ENCODE peak calls at places on chromosomes 12 and 14, in nine cellular contexts. One of them, this sample, is unnamed.

GRCh38 chr12:28460420-28461130 is 270.3 kb downstream of the CCDC91 start:
- DNase-seq in astrocyte of the hippocampus: peak; percentile 15
- DNase-seq in NCI-H2029 treated with DMSO at 0.1 percent for 48 hours: no peak
- DNase-seq in iris pigment epithelial cell: no peak
- DNase-seq in HTR-8/SVneo: no peak
- DNase-seq in HFFc6: no peak
- DNase-seq in KBM-7: no peak
- DNase-seq in AG10803: no peak
- DNase-seq in progenitor cell of endocrine pancreas: no peak
- DNase-seq in this sample: no peak

GRCh38 chr12:84964048-84964447 is 51.4 kb upstream of the SLC6A15 start:
- DNase-seq in HTR-8/SVneo: no peak
- DNase-seq in progenitor cell of endocrine pancreas: no peak
- DNase-seq in NCI-H2029 treated with DMSO at 0.1 percent for 48 hours: no peak
- DNase-seq in KBM-7: no peak
- DNase-seq in iris pigment epithelial cell: peak; percentile 17
- DNase-seq in HFFc6: no peak
- DNase-seq in astrocyte of the hippocampus: no peak
- DNase-seq in AG10803: no peak
- DNase-seq in this sample: no peak

GRCh38 chr14:100296106-100296651 is 10.1 kb downstream of the SLC25A29 start:
- DNase-seq in astrocyte of the hippocampus: no peak
- DNase-seq in HFFc6: no peak
- DNase-seq in HTR-8/SVneo: no peak
- DNase-seq in progenitor cell of endocrine pancreas: no peak
- DNase-seq in NCI-H2029 treated with DMSO at 0.1 percent for 48 hours: no peak
- DNase-seq in AG10803: no peak
- DNase-seq in KBM-7: peak; percentile 85
- DNase-seq in iris pigment epithelial cell: no peak
- DNase-seq in this sample: no peak

GRCh38 chr12:39272934-39273770 is 169.8 kb downstream of the KIF21A start:
- DNase-seq in HFFc6: peak; percentile 17
- DNase-seq in iris pigment epithelial cell: peak; percentile 34
- DNase-seq in HTR-8/SVneo: peak; percentile 4
- DNase-seq in NCI-H2029 treated with DMSO at 0.1 percent for 48 hours: peak; percentile 34
- DNase-seq in astrocyte of the hippocampus: peak; percentile 76
- DNase-seq in progenitor cell of endocrine pancreas: no peak
- DNase-seq in KBM-7: peak; percentile 76
- DNase-seq in AG10803: peak; percentile 36
- DNase-seq in this sample: peak; percentile 42

GRCh38 chr14:74549588-74549987 is 56.0 kb downstream of the ISCA2 start:
- DNase-seq in HTR-8/SVneo: no peak
- DNase-seq in astrocyte of the hippocampus: no peak
- DNase-seq in progenitor cell of endocrine pancreas: no peak
- DNase-seq in AG10803: peak; percentile 34
- DNase-seq in iris pigment epithelial cell: peak; percentile 17
- DNase-seq in KBM-7: no peak
- DNase-seq in NCI-H2029 treated with DMSO at 0.1 percent for 48 hours: no peak
- DNase-seq in HFFc6: no peak
- DNase-seq in this sample: no peak

GRCh38 chr12:27777141-27777540 is 2.9 kb upstream of the KLHL42 start:
- DNase-seq in AG10803: no peak
- DNase-seq in HTR-8/SVneo: no peak
- DNase-seq in progenitor cell of endocrine pancreas: no peak
- DNase-seq in HFFc6: no peak
- DNase-seq in astrocyte of the hippocampus: no peak
- DNase-seq in KBM-7: no peak
- DNase-seq in iris pigment epithelial cell: no peak
- DNase-seq in NCI-H2029 treated with DMSO at 0.1 percent for 48 hours: no peak
- DNase-seq in this sample: no peak

GRCh38 chr14:100714205-100714781 is 12.4 kb upstream of the DLK1 start:
- DNase-seq in iris pigment epithelial cell: no peak
- DNase-seq in HTR-8/SVneo: no peak
- DNase-seq in progenitor cell of endocrine pancreas: no peak
- DNase-seq in KBM-7: peak; percentile 64
- DNase-seq in HFFc6: no peak
- DNase-seq in astrocyte of the hippocampus: no peak
- DNase-seq in AG10803: no peak
- DNase-seq in NCI-H2029 treated with DMSO at 0.1 percent for 48 hours: peak; percentile 7
- DNase-seq in this sample: no peak

GRCh38 chr12:96456265-96456974 is 33.0 kb upstream of the CFAP54 start:
- DNase-seq in iris pigment epithelial cell: no peak
- DNase-seq in NCI-H2029 treated with DMSO at 0.1 percent for 48 hours: no peak
- DNase-seq in progenitor cell of endocrine pancreas: no peak
- DNase-seq in HFFc6: no peak
- DNase-seq in HTR-8/SVneo: no peak
- DNase-seq in astrocyte of the hippocampus: no peak
- DNase-seq in AG10803: no peak
- DNase-seq in KBM-7: no peak
- DNase-seq in this sample: no peak

GRCh38 chr12:50057896-50058670 is 687 bp downstream of the ASIC1 start:
- DNase-seq in HFFc6: no peak
- DNase-seq in iris pigment epithelial cell: no peak
- DNase-seq in HTR-8/SVneo: no peak
- DNase-seq in NCI-H2029 treated with DMSO at 0.1 percent for 48 hours: no peak
- DNase-seq in progenitor cell of endocrine pancreas: no peak
- DNase-seq in AG10803: no peak
- DNase-seq in KBM-7: no peak
- DNase-seq in astrocyte of the hippocampus: no peak
- DNase-seq in this sample: no peak

This sample was measured in fibroblast of villous mesenchyme.